ENCODE peak calls at places on chromosome 3, in five cellular contexts. Y is esophagus squamous epithelium, R is heart left ventricle, Q is DND-41, X is Panc1. K is an unnamed sample. For H3K27me3, the result is how much of the 10 kb centered on the place peaks cover.

GRCh38 chr3:181839915-181840295 is 128.2 kb downstream of the SOX2 start:
- DNase-seq in Y (no peak), R (no peak), Q (no peak), X (no peak), K (no peak)

GRCh38 chr3:51891242-51892039 is 11.7 kb downstream of the IQCF1 start:
- DNase-seq in Y (no peak), R (no peak), Q (no peak), X (no peak), K (no peak)

GRCh38 chr3:67000006-67000405 is 1.9 kb downstream of the KBTBD8 start:
- DNase-seq in Y (no peak), R (no peak), Q (no peak), X (no peak), K (no peak)

GRCh38 chr3:197339841-197340520 is 41.6 kb upstream of the DLG1 start:
- DNase-seq in Y (no peak), R (peak), Q (no peak), X (no peak), K (no peak)

GRCh38 chr3:186247821-186248814 is 113.9 kb downstream of the DGKG start:
- DNase-seq in Y (no peak), R (peak), Q (no peak), X (no peak), K (no peak)

GRCh38 chr3:110397115-110397514 is 674.5 kb upstream of the NECTIN3 start:
- DNase-seq in Y (no peak), R (no peak), Q (no peak), X (no peak), K (no peak)

GRCh38 chr3:14300721-14301377 is 101.6 kb upstream of the SLC6A6 start:
- DNase-seq in Y (no peak), R (peak), Q (no peak), X (no peak), K (no peak)

GRCh38 chr3:169365993-169366915 is 297.3 kb downstream of the MECOM start:
- DNase-seq in Y (no peak), R (no peak), Q (no peak), X (no peak), K (no peak)

GRCh38 chr3:165885558-165886270 is 48.5 kb upstream of the BCHE start:
- DNase-seq in Y (no peak), R (no peak), Q (no peak), X (no peak), K (no peak)

GRCh38 chr3:133479895-133480669 is 80.2 kb downstream of the BFSP2 start:
- DNase-seq in Y (no peak), R (no peak), Q (no peak), X (no peak), K (no peak)

GRCh38 chr3:132347095-132347494 is 29.9 kb downstream of the ACP3 start:
- DNase-seq in Y (no peak), R (no peak), Q (no peak), X (no peak), K (no peak)

DNA sequence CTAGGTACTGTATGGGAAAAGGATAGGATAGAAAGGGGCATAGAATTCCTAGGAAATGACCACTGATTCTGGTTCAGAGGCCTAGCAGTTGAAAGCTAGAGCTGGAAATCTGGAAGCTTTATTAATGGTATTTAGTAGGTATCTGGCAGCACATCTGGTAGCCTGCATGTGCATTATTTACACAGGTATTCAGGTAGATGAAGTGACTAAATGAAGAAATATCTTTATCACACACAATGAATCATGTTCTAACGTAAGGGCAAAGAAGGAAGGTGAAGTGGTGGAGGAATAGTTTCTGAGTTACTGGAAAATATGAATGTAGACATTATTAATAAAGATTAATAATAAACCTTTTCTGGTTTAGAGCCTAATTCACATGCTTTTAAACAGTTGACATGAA is 119.9 kb downstream of the MBNL1 start:
- DNase-seq in Y (no peak), R (no peak), Q (no peak), X (no peak), K (no peak)
- H3K27ac ChIP-seq in Y (peak), R (peak), Q (no peak), X (no peak), K (no peak)

GRCh38 chr3:142929890-142930289 is 33.6 kb downstream of the PAQR9 start:
- DNase-seq in Y (no peak), R (no peak), Q (no peak), X (no peak), K (no peak)

GRCh38 chr3:142929109-142929508 is 34.4 kb downstream of the PAQR9 start:
- DNase-seq in Y (no peak), R (peak), Q (peak), X (peak), K (peak)

GRCh38 chr3:142930510-142930909 is 33.0 kb downstream of the PAQR9 start:
- DNase-seq in Y (no peak), R (no peak), Q (no peak), X (no peak), K (no peak)

GRCh38 chr3:142934128-142934896 is 29.2 kb downstream of the PAQR9 start:
- DNase-seq in Y (no peak), R (no peak), Q (no peak), X (no peak), K (no peak)

GRCh38 chr3:142931222-142931621 is 32.3 kb downstream of the PAQR9 start:
- DNase-seq in Y (no peak), R (no peak), Q (peak), X (no peak), K (no peak)
- TF ChIP-seq CTCF in Y (no peak), R (no peak), Q (peak), X (peak), K (no peak)

GRCh38 chr3:72231439-72232196 is 446.7 kb upstream of the PROK2 start:
- DNase-seq in Y (no peak), R (no peak), Q (no peak), X (no peak), K (no peak)
- H3K27me3 ChIP-seq in Y (under half), R (under half), Q (under half), X (under half), K (under half)

GRCh38 chr3:48507256-48508061 is 3.5 kb upstream of the SHISA5 start:
- DNase-seq in Y (no peak), R (peak), Q (peak), X (peak), K (peak)

GRCh38 chr3:48504051-48504946 is at the start of gene SHISA5:
- DNase-seq in Y (no peak), R (peak), Q (no peak), X (no peak), K (peak)

GRCh38 chr3:48503406-48504050 is 446 bp downstream of the SHISA5 start:
- DNase-seq in Y (no peak), R (peak), Q (no peak), X (no peak), K (no peak)

GRCh38 chr3:48502728-48503168 is 1.2 kb downstream of the SHISA5 start:
- DNase-seq in Y (no peak), R (peak), Q (no peak), X (no peak), K (no peak)

DNA sequence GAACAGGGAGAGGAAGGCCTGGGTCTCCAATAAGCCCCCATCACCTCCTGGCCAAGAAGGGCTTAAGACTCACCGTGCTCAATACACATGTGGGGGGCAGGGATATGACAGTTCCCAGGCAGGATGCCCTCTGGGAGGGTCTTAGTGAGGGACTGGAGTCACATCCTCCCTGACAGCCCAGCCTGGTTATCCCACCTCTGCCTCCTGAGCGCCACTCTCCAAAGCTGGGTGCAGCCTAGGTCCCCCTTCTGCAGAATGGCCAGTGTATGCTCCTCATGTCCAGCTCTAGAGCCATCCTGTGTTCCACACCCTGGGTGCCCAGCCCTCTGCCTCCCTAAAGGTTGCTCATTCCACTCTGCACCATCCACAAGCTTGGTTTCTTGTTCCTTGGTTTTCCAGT is 1.2 kb upstream of the SHISA5 start:
- DNase-seq in Y (no peak), R (no peak), Q (no peak), X (no peak), K (no peak)
- H3K27ac ChIP-seq in Y (peak), R (peak), Q (no peak), X (peak), K (no peak)

GRCh38 chr3:38843898-38844297 is 27.9 kb upstream of the SCN10A start:
- DNase-seq in Y (no peak), R (no peak), Q (no peak), X (no peak), K (no peak)
- TF ChIP-seq CTCF in Y (no peak), R (peak), Q (peak), X (peak), K (no peak)

K was measured in CD4-positive, alpha-beta T cell.